ENCODE peak calls at places on chromosomes 6 and 20, in seven cellular contexts. One of them, this sample, is unnamed.

GRCh38 chr6:24960991-24961475 is 25.3 kb upstream of the RIPOR2 start:
- DNase-seq in mammary epithelial cell: no peak
- DNase-seq in lower leg skin: no peak
- DNase-seq in endodermal cell: no peak
- DNase-seq in suprapubic skin: no peak
- DNase-seq in CD8-positive, alpha-beta T cell: peak
- DNase-seq in stomach: peak
- DNase-seq in this sample: no peak

GRCh38 chr20:11041396-11041795 is 367.6 kb upstream of the JAG1 start:
- DNase-seq in mammary epithelial cell: peak
- DNase-seq in lower leg skin: no peak
- DNase-seq in endodermal cell: no peak
- DNase-seq in suprapubic skin: no peak
- DNase-seq in CD8-positive, alpha-beta T cell: no peak
- DNase-seq in stomach: no peak
- DNase-seq in this sample: no peak

GRCh38 chr6:127459231-127459641 is at the start of gene KIAA0408:
- DNase-seq in mammary epithelial cell: peak
- DNase-seq in lower leg skin: peak
- DNase-seq in endodermal cell: peak
- DNase-seq in suprapubic skin: peak
- DNase-seq in CD8-positive, alpha-beta T cell: no peak
- DNase-seq in stomach: peak
- DNase-seq in this sample: no peak

GRCh38 chr20:63320616-63321147 is 27.7 kb downstream of the COL20A1 start:
- DNase-seq in mammary epithelial cell: no peak
- DNase-seq in lower leg skin: no peak
- DNase-seq in endodermal cell: no peak
- DNase-seq in suprapubic skin: no peak
- DNase-seq in CD8-positive, alpha-beta T cell: no peak
- DNase-seq in stomach: no peak
- DNase-seq in this sample: peak

GRCh38 chr6:106163966-106164877 is 78.1 kb downstream of the PRDM1 start:
- DNase-seq in mammary epithelial cell: no peak
- DNase-seq in lower leg skin: peak
- DNase-seq in endodermal cell: no peak
- DNase-seq in suprapubic skin: peak
- DNase-seq in CD8-positive, alpha-beta T cell: peak
- DNase-seq in stomach: no peak
- DNase-seq in this sample: no peak

GRCh38 chr6:87754828-87755227 is 52.8 kb upstream of the AKIRIN2 start:
- DNase-seq in mammary epithelial cell: no peak
- DNase-seq in lower leg skin: no peak
- DNase-seq in endodermal cell: no peak
- DNase-seq in suprapubic skin: no peak
- DNase-seq in CD8-positive, alpha-beta T cell: no peak
- DNase-seq in stomach: no peak
- DNase-seq in this sample: no peak

GRCh38 chr20:4861961-4862360 is 139.3 kb downstream of the SLC23A2 start:
- DNase-seq in mammary epithelial cell: no peak
- DNase-seq in lower leg skin: no peak
- DNase-seq in endodermal cell: no peak
- DNase-seq in suprapubic skin: no peak
- DNase-seq in CD8-positive, alpha-beta T cell: no peak
- DNase-seq in stomach: no peak
- DNase-seq in this sample: no peak

GRCh38 chr6:69378326-69378725 is 418.5 kb downstream of the LMBRD1 start:
- DNase-seq in mammary epithelial cell: no peak
- DNase-seq in lower leg skin: no peak
- DNase-seq in endodermal cell: no peak
- DNase-seq in suprapubic skin: no peak
- DNase-seq in CD8-positive, alpha-beta T cell: no peak
- DNase-seq in stomach: no peak
- DNase-seq in this sample: no peak

GRCh38 chr6:41626917-41627316 is 11.4 kb upstream of the MDFI start:
- DNase-seq in mammary epithelial cell: peak
- DNase-seq in lower leg skin: no peak
- DNase-seq in endodermal cell: no peak
- DNase-seq in suprapubic skin: no peak
- DNase-seq in CD8-positive, alpha-beta T cell: no peak
- DNase-seq in stomach: no peak
- DNase-seq in this sample: no peak

GRCh38 chr20:2140561-2140960 is 38.9 kb downstream of the STK35 start:
- DNase-seq in mammary epithelial cell: no peak
- DNase-seq in lower leg skin: peak
- DNase-seq in endodermal cell: no peak
- DNase-seq in suprapubic skin: no peak
- DNase-seq in CD8-positive, alpha-beta T cell: no peak
- DNase-seq in stomach: peak
- DNase-seq in this sample: no peak

GRCh38 chr6:167401525-167402194 is 76.8 kb downstream of the TTLL2 start:
- DNase-seq in mammary epithelial cell: no peak
- DNase-seq in lower leg skin: no peak
- DNase-seq in endodermal cell: peak
- DNase-seq in suprapubic skin: no peak
- DNase-seq in CD8-positive, alpha-beta T cell: no peak
- DNase-seq in stomach: peak
- DNase-seq in this sample: no peak

GRCh38 chr20:47256665-47257236 is 99.7 kb downstream of the ZMYND8 start:
- DNase-seq in mammary epithelial cell: no peak
- DNase-seq in lower leg skin: no peak
- DNase-seq in endodermal cell: no peak
- DNase-seq in suprapubic skin: no peak
- DNase-seq in CD8-positive, alpha-beta T cell: no peak
- DNase-seq in stomach: no peak
- DNase-seq in this sample: no peak

GRCh38 chr6:151018911-151019795 is 153.7 kb downstream of the MTHFD1L start:
- DNase-seq in mammary epithelial cell: no peak
- DNase-seq in lower leg skin: no peak
- DNase-seq in endodermal cell: peak
- DNase-seq in suprapubic skin: no peak
- DNase-seq in CD8-positive, alpha-beta T cell: no peak
- DNase-seq in stomach: no peak
- DNase-seq in this sample: no peak

GRCh38 chr6:165098165-165098564 is 211.2 kb downstream of the C6orf118 start:
- DNase-seq in mammary epithelial cell: no peak
- DNase-seq in lower leg skin: no peak
- DNase-seq in endodermal cell: peak
- DNase-seq in suprapubic skin: no peak
- DNase-seq in CD8-positive, alpha-beta T cell: no peak
- DNase-seq in stomach: no peak
- DNase-seq in this sample: no peak
- TF ChIP-seq CTCF in mammary epithelial cell: no peak
- TF ChIP-seq CTCF in lower leg skin: no peak
- TF ChIP-seq CTCF in endodermal cell: peak
- TF ChIP-seq CTCF in suprapubic skin: no peak
- TF ChIP-seq CTCF in CD8-positive, alpha-beta T cell: no peak
- TF ChIP-seq CTCF in stomach: no peak
- TF ChIP-seq CTCF in this sample: peak

GRCh38 chr6:157281570-157281969 is 41.7 kb downstream of the TMEM242 start:
- DNase-seq in mammary epithelial cell: no peak
- DNase-seq in lower leg skin: no peak
- DNase-seq in endodermal cell: peak
- DNase-seq in suprapubic skin: no peak
- DNase-seq in CD8-positive, alpha-beta T cell: no peak
- DNase-seq in stomach: peak
- DNase-seq in this sample: no peak
- TF ChIP-seq CTCF in mammary epithelial cell: peak
- TF ChIP-seq CTCF in lower leg skin: no peak
- TF ChIP-seq CTCF in endodermal cell: peak
- TF ChIP-seq CTCF in suprapubic skin: no peak
- TF ChIP-seq CTCF in CD8-positive, alpha-beta T cell: no peak
- TF ChIP-seq CTCF in stomach: no peak
- TF ChIP-seq CTCF in this sample: peak

GRCh38 chr6:44223471-44224153 is at the start of gene SLC29A1:
- DNase-seq in mammary epithelial cell: peak
- DNase-seq in lower leg skin: peak
- DNase-seq in endodermal cell: peak
- DNase-seq in suprapubic skin: peak
- DNase-seq in CD8-positive, alpha-beta T cell: peak
- DNase-seq in stomach: peak
- DNase-seq in this sample: no peak

GRCh38 chr6:44225579-44226325 is 2.4 kb downstream of the SLC29A1 start:
- DNase-seq in mammary epithelial cell: no peak
- DNase-seq in lower leg skin: no peak
- DNase-seq in endodermal cell: peak
- DNase-seq in suprapubic skin: no peak
- DNase-seq in CD8-positive, alpha-beta T cell: no peak
- DNase-seq in stomach: no peak
- DNase-seq in this sample: no peak

GRCh38 chr6:44224154-44224977 is 971 bp downstream of the SLC29A1 start:
- DNase-seq in mammary epithelial cell: peak
- DNase-seq in lower leg skin: no peak
- DNase-seq in endodermal cell: no peak
- DNase-seq in suprapubic skin: no peak
- DNase-seq in CD8-positive, alpha-beta T cell: no peak
- DNase-seq in stomach: no peak
- DNase-seq in this sample: no peak

GRCh38 chr6:44226368-44227137 is 3.2 kb downstream of the SLC29A1 start:
- DNase-seq in mammary epithelial cell: no peak
- DNase-seq in lower leg skin: no peak
- DNase-seq in endodermal cell: peak
- DNase-seq in suprapubic skin: no peak
- DNase-seq in CD8-positive, alpha-beta T cell: no peak
- DNase-seq in stomach: no peak
- DNase-seq in this sample: no peak

DNA sequence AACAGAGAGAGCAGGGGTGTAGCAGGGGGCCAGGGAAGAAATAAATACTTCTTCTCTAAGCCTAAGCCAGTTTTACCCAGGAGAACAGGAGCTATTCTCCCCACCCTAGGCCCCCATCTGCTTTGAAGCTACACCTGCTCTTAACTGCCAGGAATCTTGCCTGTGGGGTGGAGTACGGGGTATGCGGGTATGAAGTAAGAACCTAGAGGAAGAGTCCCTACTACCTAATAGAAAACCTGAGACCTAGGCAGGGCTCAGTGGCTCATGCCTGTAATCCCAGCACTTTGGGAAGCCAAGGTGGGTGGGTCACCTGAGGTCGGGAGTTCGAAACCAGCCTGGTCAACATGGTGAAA is 1.6 kb downstream of the SLC29A1 start:
- DNase-seq in mammary epithelial cell: no peak
- DNase-seq in lower leg skin: no peak
- DNase-seq in endodermal cell: no peak
- DNase-seq in suprapubic skin: no peak
- DNase-seq in CD8-positive, alpha-beta T cell: no peak
- DNase-seq in stomach: no peak
- DNase-seq in this sample: no peak
- TF ChIP-seq CTCF in mammary epithelial cell: no peak
- TF ChIP-seq CTCF in lower leg skin: no peak
- TF ChIP-seq CTCF in endodermal cell: no peak
- TF ChIP-seq CTCF in suprapubic skin: no peak
- TF ChIP-seq CTCF in CD8-positive, alpha-beta T cell: no peak
- TF ChIP-seq CTCF in stomach: no peak
- TF ChIP-seq CTCF in this sample: no peak

GRCh38 chr6:722077-722524 is 29.2 kb upstream of the EXOC2 start:
- DNase-seq in mammary epithelial cell: peak
- DNase-seq in lower leg skin: peak
- DNase-seq in endodermal cell: peak
- DNase-seq in suprapubic skin: no peak
- DNase-seq in CD8-positive, alpha-beta T cell: peak
- DNase-seq in stomach: peak
- DNase-seq in this sample: no peak
- TF ChIP-seq CTCF in mammary epithelial cell: peak
- TF ChIP-seq CTCF in lower leg skin: no peak
- TF ChIP-seq CTCF in endodermal cell: peak
- TF ChIP-seq CTCF in suprapubic skin: peak
- TF ChIP-seq CTCF in CD8-positive, alpha-beta T cell: peak
- TF ChIP-seq CTCF in stomach: no peak
- TF ChIP-seq CTCF in this sample: peak

This sample was measured in chondrocyte.